ENCODE peak calls at places on chromosomes 6 and 20, in four cellular contexts. J is ascending aorta, T is neural crest cell, E is fibroblast of lung. P is an unnamed sample.

GRCh38 chr6:123811378-123811777 is 7.7 kb downstream of the NKAIN2 start:
- DNase-seq in T (no peak), E (no peak), J (no peak), P (no peak)

GRCh38 chr6:150932976-150933375 is 67.5 kb downstream of the MTHFD1L start:
- DNase-seq in E (peak; percentile 37), T (no peak), J (no peak), P (peak; percentile 97)

GRCh38 chr6:88705601-88706000 is 257.8 kb downstream of the RNGTT start:
- DNase-seq in T (no peak), J (no peak), E (no peak), P (no peak)

GRCh38 chr6:140850438-140850837 is 1282.3 kb upstream of the GJE1 start:
- DNase-seq in J (no peak), T (no peak), E (peak; percentile 49), P (peak; percentile 46)

GRCh38 chr20:16052406-16052805 is 520.8 kb downstream of the KIF16B start:
- DNase-seq in E (no peak), J (no peak), T (no peak), P (no peak)

GRCh38 chr6:110353420-110353819 is 4.7 kb downstream of the METTL24 start:
- DNase-seq in E (no peak), T (no peak), J (no peak), P (no peak)

GRCh38 chr6:402901-403658 is 11.5 kb downstream of the IRF4 start:
- DNase-seq in E (no peak), T (no peak), J (no peak), P (no peak)

GRCh38 chr6:47571488-47571887 is 93.9 kb downstream of the CD2AP start:
- DNase-seq in E (no peak), J (no peak), T (no peak), P (no peak)

GRCh38 chr6:148358196-148358785 is 15.7 kb downstream of the SASH1 start:
- DNase-seq in T (no peak), E (peak; percentile 82), J (no peak), P (no peak)

GRCh38 chr6:91476000-91476399 is 889.1 kb upstream of the MAP3K7 start:
- DNase-seq in E (peak; percentile 89), J (no peak), T (no peak), P (no peak)

GRCh38 chr6:39835856-39836442 is 43.8 kb downstream of the DAAM2 start:
- DNase-seq in T (no peak), J (no peak), E (no peak), P (peak; percentile 29)

GRCh38 chr6:3414704-3415453 is 42.0 kb downstream of the SLC22A23 start:
- DNase-seq in T (no peak), J (no peak), E (no peak), P (no peak)

DNA sequence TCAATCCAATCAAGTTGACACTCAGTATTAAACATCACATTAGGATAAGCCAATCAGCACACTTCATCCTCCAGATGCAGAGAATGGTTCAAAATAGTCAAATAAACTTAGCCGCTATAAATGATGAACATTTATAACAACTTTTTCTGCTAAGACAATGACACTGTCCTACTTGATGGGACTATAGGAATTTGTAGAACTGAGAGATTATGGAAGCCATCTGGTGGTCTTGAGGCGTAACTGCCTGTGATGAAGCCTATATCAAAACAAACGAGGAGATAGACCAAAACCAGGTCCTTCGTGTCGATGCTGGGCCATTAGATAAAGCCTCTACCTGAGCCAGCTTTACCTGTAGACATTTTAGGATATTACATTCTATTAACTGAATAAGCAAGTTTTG is 631.1 kb downstream of the COL12A1 start:
- DNase-seq in E (peak; percentile 59), T (no peak), J (no peak), P (no peak)
- TF ChIP-seq CTCF in E (peak; percentile 73), T (peak; percentile 67), J (no peak), P (peak; percentile 50)

GRCh38 chr6:135410856-135411255 is 86.7 kb downstream of the AHI1 start:
- DNase-seq in J (no peak), E (no peak), T (no peak), P (no peak)

GRCh38 chr6:135411339-135411738 is 86.2 kb downstream of the AHI1 start:
- DNase-seq in J (no peak), T (no peak), E (no peak), P (no peak)

GRCh38 chr6:135411849-135412248 is 85.7 kb downstream of the AHI1 start:
- DNase-seq in T (no peak), E (no peak), J (no peak), P (no peak)
- TF ChIP-seq CTCF in T (no peak), E (no peak), J (no peak), P (no peak)

GRCh38 chr20:62315773-62316172 is 13.0 kb downstream of the ADRM1 start:
- DNase-seq in J (no peak), T (no peak), E (no peak), P (no peak)
- TF ChIP-seq CTCF in J (no peak), T (no peak), E (no peak), P (no peak)

GRCh38 chr20:50281831-50282591 is 91.4 kb downstream of the CEBPB start:
- DNase-seq in J (no peak), T (peak; percentile 12), E (no peak), P (no peak)
- TF ChIP-seq CTCF in J (no peak), T (peak; percentile 21), E (peak; percentile 17), P (no peak)

DNA sequence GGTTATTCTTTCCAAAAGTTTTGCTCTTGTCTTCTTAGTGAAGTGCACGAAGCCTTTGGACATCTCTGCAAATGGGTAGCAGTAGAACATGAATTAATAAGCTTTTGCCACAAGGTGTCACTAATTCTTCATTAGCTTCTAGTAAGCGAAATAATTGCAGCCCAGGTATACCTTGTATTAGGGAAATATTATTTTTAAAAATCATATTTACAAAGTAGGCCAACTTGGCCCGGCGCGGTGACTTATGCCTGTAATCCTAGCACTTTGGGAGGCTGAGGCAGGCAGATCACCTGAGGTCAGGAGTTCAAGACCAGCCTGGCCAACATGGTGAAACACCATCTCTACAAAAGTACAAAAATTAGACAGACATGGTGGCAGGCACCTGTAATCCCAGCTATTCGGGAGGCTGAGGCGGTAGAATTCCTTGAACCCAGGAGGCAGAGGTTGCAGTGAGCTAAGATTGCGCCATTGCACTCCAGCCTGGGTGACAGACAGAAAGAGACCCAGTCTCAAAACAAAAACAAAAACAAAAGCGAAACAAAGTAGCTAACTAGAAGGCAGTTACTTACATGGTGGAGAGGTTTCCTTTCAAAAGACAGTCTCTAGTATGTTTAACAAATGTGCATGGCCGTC is 8.8 kb upstream of the RSPH3 start:
- DNase-seq in J (no peak), T (no peak), E (peak; percentile 57), P (no peak)
- TF ChIP-seq CTCF in J (no peak), T (peak; percentile 62), E (peak; percentile 41), P (peak; percentile 47)

DNA sequence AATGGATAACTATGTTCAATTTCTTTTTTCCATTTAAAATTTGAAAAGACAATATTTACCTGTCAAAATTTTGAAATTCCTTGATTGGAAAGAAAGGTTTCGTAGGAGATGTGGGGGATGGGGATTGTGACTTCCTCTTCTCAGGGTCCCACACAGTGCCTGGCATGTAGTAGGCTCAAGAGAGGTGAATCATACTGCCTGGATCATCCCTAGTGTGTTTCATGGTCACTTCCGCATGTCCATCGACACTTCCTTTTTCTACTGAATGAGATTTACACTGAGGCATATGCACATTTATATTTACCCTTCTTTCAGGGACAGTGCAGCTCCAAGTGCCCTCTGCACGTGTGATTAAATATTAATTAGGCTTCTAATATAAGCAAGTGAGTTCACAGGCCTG is 177.4 kb upstream of the MMS22L start:
- DNase-seq in J (no peak), E (no peak), T (no peak), P (no peak)
- TF ChIP-seq CTCF in J (no peak), E (no peak), T (no peak), P (no peak)

DNA sequence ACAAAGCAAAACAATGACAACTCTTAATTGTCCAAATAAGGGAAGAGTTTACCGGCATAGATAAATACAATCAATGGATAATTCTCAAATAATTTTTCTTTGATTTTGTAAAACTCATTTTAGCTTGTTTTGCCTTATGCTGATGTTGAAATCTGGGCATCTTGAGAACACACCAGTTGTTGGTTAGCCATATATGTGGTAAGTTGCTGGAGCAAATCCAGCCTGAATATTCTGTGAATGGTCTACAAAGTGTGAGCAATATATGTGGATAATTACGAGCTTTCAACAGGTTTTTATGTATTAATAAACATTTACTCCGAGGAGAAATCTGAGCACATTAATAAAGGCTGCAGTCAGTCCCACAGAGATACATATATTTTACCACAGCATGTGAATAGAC is 423.6 kb downstream of the BCKDHB start:
- DNase-seq in J (no peak), E (no peak), T (no peak), P (no peak)
- TF ChIP-seq CTCF in J (no peak), E (no peak), T (no peak), P (no peak)

DNA sequence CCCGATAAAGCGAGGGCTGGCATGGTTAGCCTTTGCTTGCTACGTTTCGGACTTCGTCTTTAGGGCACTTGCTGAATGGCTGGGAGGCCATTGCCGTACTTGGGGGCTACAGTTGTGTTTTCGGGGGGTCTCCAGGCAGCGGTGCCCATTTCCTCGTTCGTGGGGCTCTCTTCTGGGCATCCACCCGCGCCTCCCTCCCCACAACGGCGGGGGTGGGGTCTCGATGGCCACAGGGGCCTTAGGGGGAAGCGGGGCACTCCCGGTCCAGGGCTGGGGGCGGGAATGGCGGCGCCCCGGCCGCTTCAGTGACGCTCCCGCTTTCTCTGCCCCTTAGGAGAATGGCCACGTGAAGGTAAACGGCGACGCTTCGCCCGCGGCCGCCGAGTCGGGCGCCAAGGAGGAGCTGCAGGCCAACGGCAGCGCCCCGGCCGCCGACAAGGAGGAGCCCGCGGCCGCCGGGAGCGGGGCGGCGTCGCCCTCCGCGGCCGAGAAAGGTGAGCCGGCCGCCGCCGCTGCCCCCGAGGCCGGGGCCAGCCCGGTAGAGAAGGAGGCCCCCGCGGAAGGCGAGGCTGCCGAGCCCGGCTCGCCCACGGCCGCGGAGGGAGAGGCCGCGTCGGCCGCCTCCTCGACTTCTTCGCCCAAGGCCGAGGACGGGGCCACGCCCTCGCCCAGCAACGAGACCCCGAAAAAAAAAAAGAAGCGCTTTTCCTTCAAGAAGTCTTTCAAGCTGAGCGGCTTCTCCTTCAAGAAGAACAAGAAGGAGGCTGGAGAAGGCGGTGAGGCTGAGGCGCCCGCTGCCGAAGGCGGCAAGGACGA is 2.4 kb downstream of the MARCKS start:
- DNase-seq in J (no peak), E (peak; percentile 55), T (no peak), P (no peak)
- TF ChIP-seq CTCF in J (no peak), E (no peak), T (no peak), P (no peak)

P was measured in BJ.